ENCODE peak calls at places on chromosomes 3 and 15, in eight cellular contexts. One of them, this sample, is unnamed.

GRCh38 chr3:129673897-129674797 is 67.7 kb upstream of the PLXND1 start:
- DNase-seq in H9: no peak
- DNase-seq in neural crest cell: no peak
- DNase-seq in GF-D8: no peak
- DNase-seq in mammary epithelial cell: peak
- DNase-seq in activated T-helper 1 cell treated with Interleukin-2 at 50 U/mL for 16 hours: no peak
- DNase-seq in AG04450: no peak
- DNase-seq in NCI-H1417: no peak
- DNase-seq in this sample: peak

GRCh38 chr3:156093966-156094365 is 26.4 kb upstream of the KCNAB1 start:
- DNase-seq in AG04450: no peak
- DNase-seq in H9: peak
- DNase-seq in neural crest cell: no peak
- DNase-seq in NCI-H1417: no peak
- DNase-seq in mammary epithelial cell: no peak
- DNase-seq in activated T-helper 1 cell treated with Interleukin-2 at 50 U/mL for 16 hours: no peak
- DNase-seq in GF-D8: no peak
- DNase-seq in this sample: no peak

GRCh38 chr3:195757827-195758226 is 37.0 kb downstream of the MUC20 start:
- DNase-seq in activated T-helper 1 cell treated with Interleukin-2 at 50 U/mL for 16 hours: no peak
- DNase-seq in H9: no peak
- DNase-seq in mammary epithelial cell: no peak
- DNase-seq in GF-D8: no peak
- DNase-seq in neural crest cell: no peak
- DNase-seq in AG04450: no peak
- DNase-seq in NCI-H1417: no peak
- DNase-seq in this sample: no peak

GRCh38 chr15:77446840-77447390 is 26.2 kb downstream of the HMG20A start:
- DNase-seq in AG04450: no peak
- DNase-seq in neural crest cell: no peak
- DNase-seq in activated T-helper 1 cell treated with Interleukin-2 at 50 U/mL for 16 hours: no peak
- DNase-seq in NCI-H1417: no peak
- DNase-seq in mammary epithelial cell: no peak
- DNase-seq in GF-D8: no peak
- DNase-seq in H9: no peak
- DNase-seq in this sample: no peak

GRCh38 chr3:117549716-117550115 is 840.1 kb downstream of the TUSC7 start:
- DNase-seq in AG04450: no peak
- DNase-seq in GF-D8: no peak
- DNase-seq in NCI-H1417: no peak
- DNase-seq in mammary epithelial cell: no peak
- DNase-seq in neural crest cell: no peak
- DNase-seq in activated T-helper 1 cell treated with Interleukin-2 at 50 U/mL for 16 hours: no peak
- DNase-seq in H9: no peak
- DNase-seq in this sample: peak

GRCh38 chr3:62493116-62493801 is 119.9 kb upstream of the FEZF2 start:
- DNase-seq in NCI-H1417: no peak
- DNase-seq in activated T-helper 1 cell treated with Interleukin-2 at 50 U/mL for 16 hours: no peak
- DNase-seq in H9: no peak
- DNase-seq in GF-D8: no peak
- DNase-seq in AG04450: no peak
- DNase-seq in mammary epithelial cell: no peak
- DNase-seq in neural crest cell: no peak
- DNase-seq in this sample: no peak

GRCh38 chr15:91445701-91446100 is 345.6 kb downstream of the SV2B start:
- DNase-seq in AG04450: no peak
- DNase-seq in activated T-helper 1 cell treated with Interleukin-2 at 50 U/mL for 16 hours: no peak
- DNase-seq in mammary epithelial cell: peak
- DNase-seq in neural crest cell: no peak
- DNase-seq in NCI-H1417: no peak
- DNase-seq in H9: no peak
- DNase-seq in GF-D8: no peak
- DNase-seq in this sample: no peak

GRCh38 chr15:63402498-63403253 is 21.0 kb upstream of the CA12 start:
- DNase-seq in mammary epithelial cell: peak
- DNase-seq in AG04450: no peak
- DNase-seq in GF-D8: no peak
- DNase-seq in NCI-H1417: peak
- DNase-seq in H9: no peak
- DNase-seq in neural crest cell: no peak
- DNase-seq in activated T-helper 1 cell treated with Interleukin-2 at 50 U/mL for 16 hours: no peak
- DNase-seq in this sample: peak

GRCh38 chr15:75170711-75171341 is 30.9 kb upstream of the C15orf39 start:
- DNase-seq in mammary epithelial cell: peak
- DNase-seq in AG04450: no peak
- DNase-seq in neural crest cell: no peak
- DNase-seq in NCI-H1417: no peak
- DNase-seq in activated T-helper 1 cell treated with Interleukin-2 at 50 U/mL for 16 hours: no peak
- DNase-seq in H9: no peak
- DNase-seq in GF-D8: no peak
- DNase-seq in this sample: no peak

This sample was measured in DMS53.